ENCODE peak calls at places on chromosome 4, in six cellular contexts. M is endothelial cell of umbilical vein, U is K562, S is HepG2, L is A549, O is GM12878. X is an unnamed sample.

GRCh38 chr4:53478671-53479456 is 101.4 kb downstream of the FIP1L1 start:
- DNase-seq in M (no peak), U (no peak), S (no peak), L (no peak), O (no peak), X (no peak)

GRCh38 chr4:35934370-35934981 is 309.8 kb downstream of the ARAP2 start:
- DNase-seq in M (peak), U (no peak), S (peak), L (no peak), O (peak), X (peak)

GRCh38 chr4:23819041-23819511 is 70.8 kb downstream of the PPARGC1A start:
- DNase-seq in M (no peak), U (no peak), S (no peak), L (no peak), O (no peak), X (no peak)

GRCh38 chr4:24730256-24731001 is 64.9 kb upstream of the SOD3 start:
- DNase-seq in M (no peak), U (no peak), S (no peak), L (no peak), O (no peak), X (no peak)

GRCh38 chr4:81724925-81725329 is 253.2 kb upstream of the RASGEF1B start:
- DNase-seq in M (no peak), U (peak), S (peak), L (no peak), O (peak), X (no peak)

GRCh38 chr4:173990126-173990878 is 293.2 kb downstream of the FBXO8 start:
- DNase-seq in M (peak), U (no peak), S (peak), L (peak), O (no peak), X (peak)

GRCh38 chr4:11138964-11139363 is 289.7 kb downstream of the HS3ST1 start:
- DNase-seq in M (no peak), U (no peak), S (no peak), L (no peak), O (peak), X (no peak)

GRCh38 chr4:174244441-174244840 is 39.0 kb downstream of the FBXO8 start:
- DNase-seq in M (no peak), U (no peak), S (no peak), L (no peak), O (no peak), X (no peak)

GRCh38 chr4:110781944-110782343 is 159.1 kb upstream of the PITX2 start:
- DNase-seq in M (peak), U (no peak), S (no peak), L (no peak), O (no peak), X (no peak)

GRCh38 chr4:94561249-94562024 is 109.7 kb downstream of the PDLIM5 start:
- DNase-seq in M (peak), U (no peak), S (no peak), L (no peak), O (no peak), X (no peak)

DNA sequence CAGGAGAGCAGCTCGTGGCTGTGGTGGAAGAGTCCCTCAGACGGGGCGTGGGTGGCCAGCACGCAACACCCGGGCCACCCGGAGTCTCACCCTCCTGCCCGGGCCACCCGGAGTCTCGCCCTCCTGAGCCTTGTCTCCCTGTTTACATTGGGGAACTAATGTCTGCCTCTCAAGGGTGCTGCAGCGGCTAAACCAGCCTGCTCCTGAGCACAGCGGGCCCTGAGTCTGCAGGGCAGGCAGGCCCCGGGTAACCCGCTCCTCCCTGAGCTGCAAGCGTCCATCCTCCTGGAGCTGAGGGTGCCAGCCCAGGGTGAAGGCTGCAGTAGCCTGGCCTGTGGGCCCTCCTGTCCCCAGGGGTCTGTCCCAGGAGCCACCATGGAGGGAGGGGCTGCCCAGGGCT is 3.0 kb downstream of the PDE6B start:
- DNase-seq in M (no peak), U (no peak), S (no peak), L (no peak), O (no peak), X (no peak)
- TF ChIP-seq MYC in M (no peak), U (no peak), S (no peak), L (no peak), O (no peak), X (no peak)

GRCh38 chr4:2226261-2226660 is 15.7 kb downstream of the HAUS3 start:
- DNase-seq in M (no peak), U (no peak), S (no peak), L (no peak), O (no peak), X (no peak)
- TF ChIP-seq MYC in M (no peak), U (no peak), S (no peak), L (no peak), O (no peak), X (no peak)

DNA sequence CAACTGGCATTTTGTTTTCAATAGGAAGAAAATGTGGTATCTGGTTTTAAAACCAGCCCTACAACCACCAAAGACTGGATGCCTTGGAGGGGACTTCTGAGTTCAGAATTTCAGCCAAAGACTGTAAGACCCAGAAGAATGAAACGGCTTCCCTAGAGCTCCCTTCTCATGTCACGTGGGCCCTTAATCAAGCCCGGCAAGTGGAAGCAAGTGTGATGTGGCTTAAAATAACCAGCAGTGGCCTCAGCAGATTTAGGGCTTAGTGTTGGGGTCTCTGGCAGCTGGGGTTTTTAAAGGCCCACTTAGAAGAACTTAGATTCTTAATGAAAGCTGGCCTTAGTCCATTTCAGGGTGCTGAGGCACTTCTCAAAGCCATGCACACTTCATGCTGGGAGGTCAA is 111.2 kb upstream of the TBC1D9 start:
- DNase-seq in M (no peak), U (no peak), S (no peak), L (no peak), O (no peak), X (no peak)
- TF ChIP-seq MYC in M (no peak), U (no peak), S (no peak), L (no peak), O (no peak), X (no peak)

GRCh38 chr4:732911-733630 is 27.4 kb downstream of the PCGF3 start:
- DNase-seq in M (no peak), U (no peak), S (no peak), L (no peak), O (no peak), X (no peak)
- TF ChIP-seq MYC in M (no peak), U (no peak), S (no peak), L (no peak), O (no peak), X (no peak)

DNA sequence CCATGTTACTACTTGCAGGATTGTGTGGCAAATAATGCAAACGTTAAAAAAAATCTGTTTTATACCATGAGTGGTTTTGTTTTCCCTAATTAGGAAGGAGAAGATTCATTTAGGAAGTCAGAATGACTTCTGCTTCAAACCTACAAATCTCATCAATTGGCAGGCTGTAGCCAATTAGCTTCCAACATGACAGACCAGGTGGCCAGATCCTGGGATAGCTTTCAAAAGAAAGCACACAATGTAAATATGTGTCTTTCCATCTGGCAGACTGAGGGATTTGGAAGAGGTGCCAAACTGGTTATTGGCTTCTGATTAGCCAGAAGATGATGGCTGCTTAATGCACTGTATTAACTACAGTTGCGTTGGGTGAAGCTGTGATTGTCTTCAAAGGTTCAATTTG is 432.8 kb downstream of the ANKRD50 start:
- DNase-seq in M (no peak), U (no peak), S (no peak), L (no peak), O (no peak), X (no peak)
- TF ChIP-seq MYC in M (no peak), U (no peak), S (no peak), L (no peak), O (no peak), X (no peak)

DNA sequence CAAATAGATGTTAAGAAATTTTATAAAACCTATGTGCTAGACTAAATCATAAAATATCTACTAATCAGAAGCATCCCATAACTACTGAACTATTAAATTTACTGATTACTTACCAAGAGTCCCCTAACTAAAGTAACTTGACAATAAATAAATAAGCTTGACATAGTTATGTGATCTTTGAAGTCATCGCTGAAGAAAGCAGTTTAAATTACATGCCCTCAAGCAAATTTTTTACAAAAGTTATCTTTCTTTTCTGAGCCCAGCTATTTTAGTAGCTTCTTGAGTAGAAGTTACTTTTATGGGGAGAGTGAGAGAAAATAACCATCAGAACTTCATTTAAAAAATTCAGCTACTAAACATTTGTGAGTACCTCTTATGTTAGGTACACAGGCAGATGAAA is 150.9 kb upstream of the FAM241A start:
- DNase-seq in M (no peak), U (no peak), S (no peak), L (no peak), O (no peak), X (no peak)
- TF ChIP-seq MYC in M (no peak), U (no peak), S (no peak), L (no peak), O (no peak), X (no peak)

DNA sequence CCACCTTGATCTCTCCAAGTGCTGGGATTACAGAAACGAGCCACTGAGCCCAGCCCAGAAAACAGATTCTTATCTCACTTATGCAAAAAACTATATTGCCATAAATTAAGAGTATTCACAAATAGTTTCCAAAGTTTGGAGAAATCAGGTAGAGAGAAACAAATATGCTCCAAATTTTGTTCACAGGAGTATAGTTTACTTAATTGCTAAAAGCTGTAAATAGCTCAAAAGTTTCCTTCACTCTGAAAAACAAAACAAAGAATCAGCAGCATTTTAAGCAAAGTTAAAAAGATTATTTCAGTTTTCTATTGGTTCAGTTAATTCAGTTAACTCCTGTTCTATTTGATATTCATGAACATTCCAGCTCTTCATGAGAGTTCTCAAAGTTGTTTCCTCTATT is 18.5 kb upstream of the GRPEL1 start:
- DNase-seq in M (no peak), U (no peak), S (no peak), L (no peak), O (no peak), X (no peak)
- TF ChIP-seq MYC in M (no peak), U (no peak), S (no peak), L (no peak), O (no peak), X (no peak)

DNA sequence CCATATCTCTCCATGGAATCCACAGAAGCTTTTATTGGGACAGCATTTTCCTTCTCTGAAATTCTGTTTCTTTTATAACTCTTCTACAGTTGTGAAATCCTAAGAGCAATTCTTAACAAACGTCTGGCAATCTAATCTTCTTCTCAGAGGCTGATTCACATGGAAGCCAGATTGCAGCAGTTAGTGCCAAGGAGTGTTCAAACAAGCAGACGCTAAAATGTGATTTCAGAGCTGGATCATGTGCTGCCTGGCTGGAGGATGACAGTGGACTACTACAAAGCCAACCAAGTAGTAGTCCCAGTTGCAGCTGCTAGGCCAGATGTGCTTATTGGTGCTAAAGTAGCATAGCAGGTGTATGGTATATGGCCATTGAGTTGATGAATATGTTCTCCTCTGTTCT is 27.7 kb upstream of the GLRB start:
- DNase-seq in M (no peak), U (no peak), S (no peak), L (no peak), O (no peak), X (no peak)
- TF ChIP-seq MYC in M (no peak), U (no peak), S (no peak), L (no peak), O (no peak), X (no peak)